ENCODE peak calls at places on chromosomes 16 and 17, in ten cellular contexts. H is HT1080; L is amniotic stem cell; K is activated naive CD4-positive, alpha-beta T cell; G is HCEC 1CT; N is cardiac septum; Y is T-helper 17 cell; E is stimulated activated CD8-positive, alpha-beta memory T cell treated with anti-CD3 and anti-CD28 coated beads, Interleukin-4, amount 100 ng/mL, for 24 hours; Q is activated T-cell treated with anti-CD3 and anti-CD28 coated beads, Interleukin-2, amount 50 U/mL, for 72 hours; M is memory B cell. P is an unnamed sample.

GRCh38 chr17:21705021-21705601 is 12.8 kb downstream of the KCNJ18 start:
- DNase-seq in H (no peak), L (no peak), K (no peak), G (no peak), N (peak), Y (no peak), E (no peak), Q (no peak), M (no peak), P (no peak)

GRCh38 chr17:38674013-38674748 is 576 bp downstream of the EPOP start:
- DNase-seq in H (no peak), L (no peak), K (no peak), G (no peak), N (no peak), Y (peak), E (no peak), Q (peak), M (peak), P (no peak)

GRCh38 chr16:526181-527014 is 1.1 kb upstream of the CAPN15 start:
- DNase-seq in H (peak), L (no peak), K (no peak), G (peak), N (no peak), Y (no peak), E (no peak), Q (no peak), M (no peak), P (no peak)

GRCh38 chr17:927611-928461 is 51.7 kb downstream of the NXN start:
- DNase-seq in H (peak), L (peak), K (no peak), G (peak), N (no peak), Y (no peak), E (no peak), Q (no peak), M (no peak), P (no peak)

GRCh38 chr17:66135896-66136295 is 56.0 kb downstream of the CEP112 start:
- DNase-seq in H (no peak), L (no peak), K (no peak), G (no peak), N (no peak), Y (no peak), E (no peak), Q (no peak), M (no peak), P (no peak)

GRCh38 chr16:52418206-52418605 is 128.7 kb downstream of the TOX3 start:
- DNase-seq in H (no peak), L (no peak), K (no peak), G (no peak), N (no peak), Y (no peak), E (no peak), Q (no peak), M (no peak), P (no peak)

GRCh38 chr16:66248096-66248495 is 118.4 kb upstream of the CDH5 start:
- DNase-seq in H (no peak), L (no peak), K (no peak), G (no peak), N (peak), Y (no peak), E (no peak), Q (no peak), M (no peak), P (no peak)

GRCh38 chr16:85199069-85199725 is 86.9 kb upstream of the CIBAR2 start:
- DNase-seq in H (no peak), L (no peak), K (no peak), G (peak), N (no peak), Y (no peak), E (no peak), Q (no peak), M (no peak), P (no peak)

GRCh38 chr17:45391918-45392317 is 40.8 kb downstream of the ARHGAP27 start:
- DNase-seq in H (no peak), L (no peak), K (no peak), G (no peak), N (no peak), Y (no peak), E (no peak), Q (no peak), M (no peak), P (no peak)

GRCh38 chr16:67088551-67088950 is 21.2 kb upstream of the PHAF1 start:
- DNase-seq in H (no peak), L (no peak), K (no peak), G (no peak), N (no peak), Y (no peak), E (no peak), Q (no peak), M (no peak), P (no peak)

GRCh38 chr17:17783121-17783824 is 53.5 kb downstream of the SREBF1 start:
- DNase-seq in H (no peak), L (no peak), K (no peak), G (no peak), N (no peak), Y (peak), E (peak), Q (peak), M (peak), P (peak)

GRCh38 chr16:84084570-84085270 is 32.0 kb downstream of the MBTPS1 start:
- DNase-seq in H (peak), L (no peak), K (peak), G (peak), N (peak), Y (peak), E (peak), Q (peak), M (peak), P (peak)

GRCh38 chr17:57158296-57158695 is 73.2 kb downstream of the AKAP1 start:
- DNase-seq in H (no peak), L (no peak), K (no peak), G (no peak), N (no peak), Y (no peak), E (no peak), Q (no peak), M (no peak), P (no peak)

GRCh38 chr17:68011199-68011665 is 15.0 kb upstream of the C17orf58 start:
- DNase-seq in H (no peak), L (no peak), K (peak), G (no peak), N (peak), Y (peak), E (peak), Q (peak), M (peak), P (peak)

GRCh38 chr16:2692948-2693651 is 10.8 kb downstream of the KCTD5 start:
- DNase-seq in H (no peak), L (no peak), K (no peak), G (no peak), N (no peak), Y (no peak), E (no peak), Q (no peak), M (no peak), P (no peak)

GRCh38 chr16:56726283-56726682 is 3.6 kb upstream of the NUP93 start:
- DNase-seq in H (no peak), L (no peak), K (no peak), G (no peak), N (no peak), Y (no peak), E (no peak), Q (no peak), M (no peak), P (no peak)

P was measured in activated gamma-delta T cell treated with Interleukin-2 at 50 U/mL for 16 hours.